ENCODE peak calls at places on chromosomes 4 and X, in six cellular contexts. K is IMR-90; C is CD8-positive, alpha-beta memory T cell; D is heart left ventricle; A is lung; I is heart right ventricle. L is an unnamed sample.

GRCh38 chr4:74189331-74190043 is 31.6 kb downstream of the MTHFD2L start:
- DNase-seq in K (peak; percentile 55), C (peak; percentile 16), D (no peak), A (no peak), I (no peak), L (no peak)

GRCh38 chrX:20906571-20906970 is 467.6 kb upstream of the CNKSR2 start:
- DNase-seq in K (no peak), C (no peak), D (no peak), A (no peak), I (no peak), L (no peak)

GRCh38 chr4:111070390-111070789 is 447.5 kb upstream of the PITX2 start:
- DNase-seq in K (no peak), C (no peak), D (no peak), A (no peak), I (no peak), L (no peak)

GRCh38 chr4:81227138-81227537 is 12.1 kb upstream of the PRKG2 start:
- DNase-seq in K (no peak), C (no peak), D (no peak), A (no peak), I (no peak), L (no peak)

GRCh38 chr4:185570727-185571126 is 35.4 kb upstream of the PDLIM3 start:
- DNase-seq in K (no peak), C (no peak), D (no peak), A (no peak), I (no peak), L (no peak)

GRCh38 chrX:103367502-103367901 is 8.8 kb upstream of the BEX3 start:
- DNase-seq in K (peak; percentile 52), C (no peak), D (no peak), A (no peak), I (no peak), L (no peak)

GRCh38 chrX:9267415-9267814 is 197.4 kb upstream of the TBL1X start:
- DNase-seq in K (no peak), C (no peak), D (no peak), A (no peak), I (no peak), L (no peak)

GRCh38 chr4:152389359-152389758 is 146.5 kb downstream of the FBXW7 start:
- DNase-seq in K (no peak), C (no peak), D (no peak), A (no peak), I (no peak), L (no peak)

GRCh38 chr4:168574581-168575295 is 77.9 kb downstream of the PALLD start:
- DNase-seq in K (peak; percentile 57), C (no peak), D (no peak), A (no peak), I (no peak), L (no peak)

GRCh38 chrX:153999359-154000037 is 20.2 kb downstream of the IRAK1 start:
- DNase-seq in K (no peak), C (no peak), D (no peak), A (no peak), I (no peak), L (no peak)

GRCh38 chrX:39438603-39439602 is 637.6 kb downstream of the MID1IP1 start:
- DNase-seq in K (no peak), C (no peak), D (no peak), A (no peak), I (no peak), L (no peak)

GRCh38 chr4:71266090-71266794 is 72.6 kb upstream of the SLC4A4 start:
- DNase-seq in K (peak; percentile 91), C (no peak), D (no peak), A (no peak), I (no peak), L (no peak)

GRCh38 chrX:151398346-151398745 is 1.3 kb downstream of the VMA21 start:
- DNase-seq in K (no peak), C (no peak), D (no peak), A (no peak), I (no peak), L (no peak)

GRCh38 chr4:38856524-38857337 is at the start of gene TLR6:
- DNase-seq in K (peak; percentile 68), C (peak; percentile 79), D (peak; percentile 33), A (peak; percentile 38), I (peak; percentile 53), L (peak; percentile 81)

DNA sequence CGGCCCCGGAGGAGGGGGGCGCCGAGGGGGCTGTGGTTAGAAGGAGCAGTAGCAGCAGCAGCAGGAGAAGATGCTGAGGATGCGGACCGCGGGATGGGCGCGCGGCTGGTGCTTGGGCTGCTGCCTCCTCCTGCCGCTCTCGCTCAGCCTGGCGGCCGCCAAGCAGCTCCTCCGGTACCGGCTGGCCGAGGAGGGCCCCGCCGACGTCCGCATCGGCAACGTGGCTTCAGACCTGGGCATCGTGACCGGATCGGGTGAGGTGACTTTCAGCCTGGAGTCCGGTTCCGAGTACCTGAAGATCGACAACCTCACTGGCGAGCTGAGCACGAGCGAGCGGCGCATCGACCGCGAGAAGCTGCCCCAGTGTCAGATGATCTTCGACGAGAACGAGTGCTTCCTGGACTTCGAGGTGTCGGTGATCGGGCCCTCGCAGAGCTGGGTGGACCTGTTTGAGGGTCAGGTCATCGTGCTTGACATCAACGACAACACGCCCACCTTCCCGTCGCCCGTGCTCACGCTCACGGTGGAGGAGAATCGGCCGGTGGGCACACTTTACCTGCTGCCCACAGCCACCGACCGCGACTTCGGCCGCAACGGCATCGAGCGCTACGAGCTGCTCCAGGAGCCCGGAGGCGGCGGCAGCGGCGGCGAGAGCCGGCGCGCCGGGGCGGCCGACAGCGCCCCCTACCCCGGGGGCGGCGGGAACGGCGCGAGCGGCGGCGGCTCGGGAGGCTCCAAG is 1.4 kb downstream of the PCDH7 start:
- DNase-seq in K (peak; percentile 44), C (no peak), D (peak; percentile 29), A (no peak), I (peak; percentile 7), L (no peak)
- H3K4me1 ChIP-seq in K (peaks cover 2% of the 10 kb centered on the region), C (no peaks in the 10 kb centered on the region), D (peaks cover 7% of the 10 kb centered on the region), A (no peaks in the 10 kb centered on the region), I (peaks cover 22% of the 10 kb centered on the region), L (no peaks in the 10 kb centered on the region)

GRCh38 chr4:189046642-189047041 is 894.0 kb upstream of the FRG1 start:
- DNase-seq in K (peak; percentile 24), C (no peak), D (no peak), A (no peak), I (no peak), L (no peak)
- H3K27me3 ChIP-seq in K (no peaks in the 10 kb centered on the region), C (no peaks in the 10 kb centered on the region), D (peaks cover 11% of the 10 kb centered on the region), A (no peaks in the 10 kb centered on the region), I (peaks cover 12% of the 10 kb centered on the region), L (no peaks in the 10 kb centered on the region)

DNA sequence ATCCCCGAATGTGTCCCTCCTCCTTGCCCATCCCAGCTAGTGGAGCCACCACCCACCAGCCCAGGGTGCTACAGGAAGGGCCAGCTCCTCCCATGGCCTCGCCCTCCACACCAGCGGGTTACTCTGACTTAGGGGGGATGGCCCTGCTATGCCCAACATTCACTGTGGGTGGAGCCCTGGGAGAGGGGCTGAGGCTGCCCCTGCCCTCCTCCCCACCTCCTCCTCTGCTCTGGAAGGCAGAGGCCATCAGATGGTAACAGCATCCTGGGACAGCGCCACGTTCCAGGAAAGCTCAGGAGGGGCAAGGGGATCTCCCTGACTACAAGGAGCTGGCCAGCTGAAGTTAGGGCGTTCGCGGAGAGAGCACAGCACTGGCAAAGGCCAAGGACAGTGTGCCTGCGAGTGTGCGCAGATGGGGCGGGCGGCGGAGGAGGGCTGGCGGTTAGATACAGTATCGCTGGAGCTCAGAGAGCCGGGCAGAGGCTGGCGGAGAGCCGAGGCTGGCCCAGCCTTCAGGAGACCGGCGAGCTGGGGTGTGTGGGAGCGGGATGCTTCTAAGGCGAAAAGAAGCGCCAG is 1.5 kb downstream of the JAKMIP1 start:
- DNase-seq in K (no peak), C (no peak), D (no peak), A (no peak), I (no peak), L (no peak)
- H3K27ac ChIP-seq in K (no peak overlapping the region), C (peak overlapping the region; percentile 55), D (no peak overlapping the region), A (no peak overlapping the region), I (no peak overlapping the region), L (no peak overlapping the region)

GRCh38 chrX:19877431-19877830 is 10.0 kb downstream of the SH3KBP1 start:
- DNase-seq in K (no peak), C (no peak), D (no peak), A (no peak), I (no peak), L (no peak)
- H3K4me1 ChIP-seq in K (peaks cover 3% of the 10 kb centered on the region), C (peaks cover 7% of the 10 kb centered on the region), D (no peaks in the 10 kb centered on the region), A (no peaks in the 10 kb centered on the region), I (no peaks in the 10 kb centered on the region), L (no peaks in the 10 kb centered on the region)

DNA sequence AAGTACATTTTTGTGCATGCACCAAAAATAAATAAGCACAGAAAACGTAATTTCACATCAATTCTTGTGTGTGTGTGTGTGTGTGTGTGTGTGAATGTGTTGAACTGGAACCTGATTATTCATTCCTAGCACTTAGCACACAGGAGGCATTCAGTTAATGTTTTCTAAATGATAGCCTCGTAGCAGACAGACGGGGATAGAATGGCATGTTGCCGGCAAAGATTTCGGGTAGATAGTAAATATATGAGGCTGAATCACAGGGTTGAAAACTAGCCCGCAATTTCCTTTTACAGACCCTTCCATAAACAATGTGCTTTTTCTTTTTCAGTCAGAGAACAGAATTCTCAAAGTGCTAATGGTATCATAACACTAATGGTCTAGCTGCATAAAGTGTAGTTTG is 13.5 kb downstream of the MAOB start:
- DNase-seq in K (peak; percentile 0), C (no peak), D (no peak), A (no peak), I (no peak), L (no peak)
- H3K27me3 ChIP-seq in K (no peaks in the 10 kb centered on the region), C (no peaks in the 10 kb centered on the region), D (no peaks in the 10 kb centered on the region), A (no peaks in the 10 kb centered on the region), I (no peaks in the 10 kb centered on the region), L (no peaks in the 10 kb centered on the region)

GRCh38 chr4:2401610-2401983 is 16.8 kb downstream of the ZFYVE28 start:
- DNase-seq in K (no peak), C (no peak), D (no peak), A (no peak), I (no peak), L (no peak)
- H3K27ac ChIP-seq in K (no peak overlapping the region), C (peak overlapping the region; percentile 33), D (no peak overlapping the region), A (no peak overlapping the region), I (no peak overlapping the region), L (no peak overlapping the region)